ENCODE peak calls at places on chromosomes 7 and 10, in six cellular contexts. A is effector memory CD8-positive, alpha-beta T cell; E is GM13977; K is iPS DF 6.9; Q is NCI-H82; U is HCEC 1CT. Z is an unnamed sample.

GRCh38 chr10:114284346-114285071 is 45.5 kb downstream of the VWA2 start:
- DNase-seq in A (no peak), E (no peak), K (no peak), Q (no peak), U (no peak), Z (no peak)

GRCh38 chr10:49382226-49382625 is 13.7 kb downstream of the DRGX start:
- DNase-seq in A (no peak), E (no peak), K (no peak), Q (no peak), U (no peak), Z (no peak)

GRCh38 chr7:64879097-64879730 is 23.9 kb upstream of the ZNF273 start:
- DNase-seq in A (no peak), E (no peak), K (no peak), Q (no peak), U (no peak), Z (peak)

GRCh38 chr7:55018361-55019328 is at the start of gene EGFR:
- DNase-seq in A (no peak), E (peak), K (no peak), Q (peak), U (peak), Z (peak)

GRCh38 chr7:115183431-115184057 is 261.6 kb downstream of the MDFIC start:
- DNase-seq in A (no peak), E (no peak), K (no peak), Q (peak), U (no peak), Z (no peak)

GRCh38 chr7:98225913-98226614 is 14.8 kb downstream of the BHLHA15 start:
- DNase-seq in A (no peak), E (no peak), K (no peak), Q (no peak), U (no peak), Z (no peak)

GRCh38 chr10:102211615-102212299 is 14.3 kb upstream of the ELOVL3 start:
- DNase-seq in A (no peak), E (no peak), K (no peak), Q (no peak), U (no peak), Z (no peak)

GRCh38 chr7:144497296-144497695 is 93.8 kb upstream of the NOBOX start:
- DNase-seq in A (no peak), E (no peak), K (no peak), Q (no peak), U (peak), Z (no peak)

GRCh38 chr7:75987026-75987804 is 7.2 kb downstream of the TMEM120A start:
- DNase-seq in A (no peak), E (no peak), K (no peak), Q (no peak), U (no peak), Z (peak)

GRCh38 chr10:80946957-80947722 is 409.4 kb downstream of the SH2D4B start:
- DNase-seq in A (no peak), E (no peak), K (no peak), Q (no peak), U (no peak), Z (no peak)

GRCh38 chr10:133128126-133129081 is 31.6 kb upstream of the KNDC1 start:
- DNase-seq in A (no peak), E (no peak), K (no peak), Q (no peak), U (no peak), Z (no peak)

Z was measured in left lobe of liver.